ENCODE peak calls at places on chromosomes 12 and 14, in six cellular contexts. F is pancreas, D is SK-N-SH, Y is mesothelial cell of epicardium, O is foreskin fibroblast, W is PC-3. I is an unnamed sample.

GRCh38 chr12:80412343-80412953 is 31.6 kb upstream of the PTPRQ start:
- DNase-seq in F (no peak), D (peak; percentile 30), Y (no peak), O (peak; percentile 36), W (peak; percentile 72), I (peak; percentile 18)

GRCh38 chr12:75137896-75138295 is 71.7 kb downstream of the KCNC2 start:
- DNase-seq in F (no peak), D (no peak), Y (no peak), O (no peak), W (no peak), I (no peak)

GRCh38 chr12:40907115-40907521 is 214.9 kb downstream of the CNTN1 start:
- DNase-seq in F (no peak), D (no peak), Y (no peak), O (no peak), W (peak; percentile 76), I (peak; percentile 19)

GRCh38 chr12:107057071-107057834 is 36.1 kb downstream of the CRY1 start:
- DNase-seq in F (no peak), D (no peak), Y (no peak), O (no peak), W (peak; percentile 95), I (no peak)

GRCh38 chr12:121839993-121840761 is 18.5 kb downstream of the HPD start:
- DNase-seq in F (no peak), D (no peak), Y (no peak), O (no peak), W (no peak), I (no peak)

GRCh38 chr12:5614206-5614605 is 182.3 kb downstream of the NTF3 start:
- DNase-seq in F (no peak), D (no peak), Y (no peak), O (no peak), W (no peak), I (no peak)

GRCh38 chr12:117189725-117190209 is 503 bp downstream of the FBXO21 start:
- DNase-seq in F (peak; percentile 68), D (peak; percentile 81), Y (peak; percentile 43), O (peak; percentile 41), W (peak; percentile 36), I (peak; percentile 56)

GRCh38 chr12:91805031-91805430 is 340.6 kb downstream of the BTG1 start:
- DNase-seq in F (no peak), D (no peak), Y (no peak), O (no peak), W (no peak), I (no peak)

GRCh38 chr14:45227566-45227965 is 25.4 kb downstream of the MIS18BP1 start:
- DNase-seq in F (no peak), D (no peak), Y (no peak), O (no peak), W (no peak), I (no peak)

GRCh38 chr12:69070319-69071090 is 137.5 kb upstream of the CPM start:
- DNase-seq in F (no peak), D (peak; percentile 56), Y (peak; percentile 58), O (peak; percentile 63), W (peak; percentile 83), I (peak; percentile 59)

GRCh38 chr12:8156845-8157244 is at the start of gene ZNF705A:
- DNase-seq in F (no peak), D (no peak), Y (no peak), O (peak; percentile 30), W (peak; percentile 56), I (no peak)

GRCh38 chr12:93379432-93380308 is 1.9 kb downstream of the NUDT4 start:
- DNase-seq in F (no peak), D (no peak), Y (no peak), O (no peak), W (peak; percentile 29), I (no peak)

GRCh38 chr14:105581551-105582341 is 55.4 kb downstream of the TMEM121 start:
- DNase-seq in F (no peak), D (no peak), Y (peak; percentile 17), O (no peak), W (no peak), I (peak; percentile 68)

GRCh38 chr12:68423175-68423574 is 91.0 kb upstream of the MDM1 start:
- DNase-seq in F (no peak), D (no peak), Y (no peak), O (no peak), W (no peak), I (no peak)

GRCh38 chr12:50351120-50352043 is 45.0 kb downstream of the FAM186A start:
- DNase-seq in F (no peak), D (no peak), Y (no peak), O (no peak), W (no peak), I (no peak)

GRCh38 chr12:55724226-55724939 is 4.2 kb downstream of the RDH5 start:
- DNase-seq in F (peak; percentile 76), D (peak; percentile 71), Y (no peak), O (peak; percentile 71), W (peak; percentile 64), I (peak; percentile 68)

GRCh38 chr12:50200507-50201273 is 33.5 kb upstream of the CERS5 start:
- DNase-seq in F (no peak), D (peak; percentile 22), Y (no peak), O (peak; percentile 48), W (peak; percentile 65), I (no peak)

GRCh38 chr12:30154996-30155730 is 371.4 kb upstream of the TMTC1 start:
- DNase-seq in F (no peak), D (no peak), Y (no peak), O (peak; percentile 10), W (no peak), I (no peak)

GRCh38 chr14:104441275-104442106 is 138.1 kb upstream of the C14orf180 start:
- DNase-seq in F (no peak), D (peak; percentile 29), Y (no peak), O (no peak), W (no peak), I (no peak)

GRCh38 chr12:33832900-33833299 is 189.4 kb upstream of the ALG10 start:
- DNase-seq in F (no peak), D (no peak), Y (no peak), O (no peak), W (no peak), I (no peak)

GRCh38 chr12:76241371-76241770 is 106.8 kb downstream of the BBS10 start:
- DNase-seq in F (no peak), D (no peak), Y (no peak), O (no peak), W (no peak), I (no peak)
- TF ChIP-seq CTCF in F (no peak), D (no peak), Y (no peak), O (peak; percentile 2), W (no peak), I (no peak)

GRCh38 chr12:15323530-15323929 is 1.2 kb downstream of the PTPRO start:
- DNase-seq in F (no peak), D (no peak), Y (no peak), O (no peak), W (no peak), I (no peak)

GRCh38 chr12:15320881-15321280 is 1.4 kb upstream of the PTPRO start:
- DNase-seq in F (no peak), D (no peak), Y (no peak), O (no peak), W (no peak), I (no peak)

DNA sequence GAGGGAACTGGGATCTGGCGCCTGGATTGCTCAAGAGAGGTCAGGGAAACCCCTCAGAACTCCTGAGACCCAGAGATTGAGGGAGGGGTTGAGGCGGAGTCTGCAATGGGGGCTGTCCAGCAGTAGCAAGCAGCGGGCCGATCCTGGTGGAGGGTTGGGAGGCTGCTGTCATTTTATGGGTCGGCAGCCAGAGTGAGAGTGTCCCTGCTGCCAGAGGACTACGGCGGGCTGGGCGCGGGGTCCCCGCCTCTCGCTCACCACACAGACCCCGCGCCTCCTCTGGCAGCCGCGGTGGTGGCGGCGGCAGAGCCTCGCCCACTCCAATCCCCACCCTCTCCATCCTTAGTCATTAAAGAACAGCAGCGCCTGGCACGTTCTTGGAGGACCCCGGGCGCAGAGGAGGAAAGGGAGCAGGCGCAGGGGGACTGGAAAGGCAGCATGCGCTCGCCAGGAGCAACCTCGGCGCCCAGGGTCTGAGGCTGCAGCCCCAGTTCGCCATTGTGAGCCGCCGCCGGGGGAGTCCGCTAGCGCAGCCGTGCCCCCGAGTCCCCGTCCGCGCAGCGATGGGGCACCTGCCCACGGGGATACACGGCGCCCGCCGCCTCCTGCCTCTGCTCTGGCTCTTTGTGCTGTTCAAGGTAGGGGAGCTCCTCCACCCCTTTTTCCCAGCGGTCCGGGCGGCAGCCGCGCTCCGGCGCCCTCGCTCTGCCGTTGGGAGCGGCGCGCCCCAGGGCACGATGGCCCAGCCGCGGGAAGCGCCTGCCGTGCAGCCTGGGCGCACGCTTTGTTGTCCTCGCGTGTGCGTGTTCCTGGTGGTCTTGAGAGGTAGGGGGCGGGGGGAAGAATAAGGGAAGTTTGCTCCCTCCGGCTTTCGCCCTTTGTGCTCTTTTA is at the start of gene PTPRO:
- DNase-seq in F (peak; percentile 65), D (peak; percentile 80), Y (peak; percentile 61), O (no peak), W (no peak), I (no peak)
- TF ChIP-seq CTCF in F (no peak), D (no peak), Y (no peak), O (no peak), W (no peak), I (no peak)

DNA sequence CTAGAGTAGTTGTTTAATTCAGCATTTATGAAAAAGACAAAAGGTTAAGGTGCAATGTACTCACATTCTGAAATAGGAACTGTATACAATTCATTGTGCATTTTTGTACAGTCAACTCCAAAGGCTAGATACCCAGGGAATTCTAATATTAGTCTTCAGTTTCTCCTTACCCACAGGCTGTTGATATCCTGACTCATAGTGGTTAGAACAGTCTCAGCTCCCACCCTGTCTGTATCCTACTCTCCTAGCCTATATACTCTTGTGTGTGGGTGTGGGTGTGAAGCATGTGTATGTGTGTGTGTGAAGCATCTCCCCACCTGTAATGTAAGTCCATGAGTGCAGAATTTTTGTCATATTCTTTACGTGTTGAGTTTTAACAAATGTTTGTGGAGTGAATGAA is 229.5 kb downstream of the NAV3 start:
- DNase-seq in F (no peak), D (no peak), Y (no peak), O (peak; percentile 51), W (peak; percentile 27), I (no peak)
- TF ChIP-seq CTCF in F (no peak), D (no peak), Y (no peak), O (no peak), W (no peak), I (no peak)

GRCh38 chr12:47378907-47379306 is 299.1 kb upstream of the AMIGO2 start:
- DNase-seq in F (no peak), D (no peak), Y (no peak), O (no peak), W (peak; percentile 32), I (no peak)

GRCh38 chr12:47385587-47385986 is 305.8 kb upstream of the AMIGO2 start:
- DNase-seq in F (no peak), D (no peak), Y (no peak), O (no peak), W (no peak), I (no peak)

GRCh38 chr12:47383942-47384341 is 304.2 kb upstream of the AMIGO2 start:
- DNase-seq in F (no peak), D (no peak), Y (no peak), O (no peak), W (peak; percentile 47), I (no peak)

GRCh38 chr12:47378222-47378582 is 298.4 kb upstream of the AMIGO2 start:
- DNase-seq in F (no peak), D (no peak), Y (no peak), O (no peak), W (no peak), I (no peak)

DNA sequence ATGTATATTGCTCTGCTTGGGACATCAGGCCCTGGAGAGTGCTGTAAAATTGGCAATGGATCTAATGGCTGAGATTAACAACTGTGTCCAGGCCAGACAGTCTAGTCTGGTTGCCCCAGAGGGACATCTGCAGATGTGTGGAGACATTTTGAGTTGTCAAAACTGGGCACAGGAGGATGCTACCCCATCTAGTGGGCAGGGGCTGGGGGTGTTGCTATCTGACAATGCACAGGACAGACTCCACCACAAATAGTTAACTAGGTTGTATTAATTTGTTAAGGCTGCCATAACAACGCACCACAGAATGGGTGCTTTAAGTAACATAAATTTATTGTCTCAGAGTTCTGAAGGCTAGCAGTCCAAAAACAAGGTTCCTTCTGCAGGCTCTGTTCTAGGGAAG is 302.5 kb upstream of the AMIGO2 start:
- DNase-seq in F (no peak), D (no peak), Y (no peak), O (no peak), W (no peak), I (no peak)
- TF ChIP-seq CTCF in F (no peak), D (no peak), Y (no peak), O (no peak), W (peak; percentile 26), I (no peak)

I was measured in GM10248.